ENCODE peak calls at places on chromosomes 13 and 19, in four cellular contexts. Z is body of pancreas, U is progenitor cell of endocrine pancreas, M is WERI-Rb-1. B is an unnamed sample.

GRCh38 chr19:23913931-23914330 is 755 bp upstream of the ZNF726 start:
- DNase-seq in Z (no peak), U (no peak), M (no peak), B (no peak)

GRCh38 chr19:39436350-39436716 is 584 bp upstream of the RPS16 start:
- DNase-seq in Z (no peak), U (no peak), M (no peak), B (no peak)

GRCh38 chr13:113981201-113981605 is 7.3 kb upstream of the C13orf46 start:
- DNase-seq in Z (peak; percentile 90), U (no peak), M (no peak), B (no peak)

GRCh38 chr13:91133941-91134772 is 213.3 kb upstream of the MIR17HG start:
- DNase-seq in Z (peak; percentile 62), U (peak; percentile 17), M (peak; percentile 72), B (peak; percentile 47)

GRCh38 chr13:113820813-113821651 is 42.8 kb downstream of the GAS6 start:
- DNase-seq in Z (peak; percentile 30), U (no peak), M (no peak), B (peak; percentile 99)

GRCh38 chr13:46552888-46553520 is at the start of gene LRCH1:
- DNase-seq in Z (peak; percentile 89), U (peak; percentile 66), M (peak; percentile 96), B (peak; percentile 83)

GRCh38 chr13:75123428-75123827 is 358.5 kb downstream of the TBC1D4 start:
- DNase-seq in Z (no peak), U (no peak), M (no peak), B (no peak)

GRCh38 chr13:99959538-99960230 is 11.9 kb downstream of the ZIC5 start:
- DNase-seq in Z (no peak), U (no peak), M (no peak), B (no peak)

GRCh38 chr13:52399708-52400107 is 6.3 kb downstream of the THSD1 start:
- DNase-seq in Z (no peak), U (no peak), M (no peak), B (peak; percentile 13)
- TF ChIP-seq CTCF in Z (no peak), U (no peak), M (no peak), B (peak; percentile 45)

GRCh38 chr19:51327066-51327985 is 14.6 kb downstream of the VSIG10L start:
- DNase-seq in Z (peak; percentile 40), U (no peak), M (no peak), B (no peak)
- TF ChIP-seq CTCF in Z (no peak), U (peak; percentile 24), M (no peak), B (no peak)

GRCh38 chr19:30667746-30668145 is 295.6 kb downstream of the ZNF536 start:
- DNase-seq in Z (no peak), U (no peak), M (no peak), B (no peak)

GRCh38 chr19:30667227-30667626 is 295.0 kb downstream of the ZNF536 start:
- DNase-seq in Z (no peak), U (no peak), M (no peak), B (no peak)

GRCh38 chr19:30664358-30665058 is 292.3 kb downstream of the ZNF536 start:
- DNase-seq in Z (peak; percentile 91), U (no peak), M (peak; percentile 53), B (no peak)

GRCh38 chr19:30665449-30665848 is 293.3 kb downstream of the ZNF536 start:
- DNase-seq in Z (peak; percentile 71), U (no peak), M (no peak), B (no peak)

GRCh38 chr19:30666301-30666803 is 294.2 kb downstream of the ZNF536 start:
- DNase-seq in Z (peak; percentile 72), U (peak; percentile 60), M (peak; percentile 73), B (peak; percentile 10)
- TF ChIP-seq CTCF in Z (peak; percentile 91), U (peak; percentile 93), M (peak; percentile 79), B (peak; percentile 91)

DNA sequence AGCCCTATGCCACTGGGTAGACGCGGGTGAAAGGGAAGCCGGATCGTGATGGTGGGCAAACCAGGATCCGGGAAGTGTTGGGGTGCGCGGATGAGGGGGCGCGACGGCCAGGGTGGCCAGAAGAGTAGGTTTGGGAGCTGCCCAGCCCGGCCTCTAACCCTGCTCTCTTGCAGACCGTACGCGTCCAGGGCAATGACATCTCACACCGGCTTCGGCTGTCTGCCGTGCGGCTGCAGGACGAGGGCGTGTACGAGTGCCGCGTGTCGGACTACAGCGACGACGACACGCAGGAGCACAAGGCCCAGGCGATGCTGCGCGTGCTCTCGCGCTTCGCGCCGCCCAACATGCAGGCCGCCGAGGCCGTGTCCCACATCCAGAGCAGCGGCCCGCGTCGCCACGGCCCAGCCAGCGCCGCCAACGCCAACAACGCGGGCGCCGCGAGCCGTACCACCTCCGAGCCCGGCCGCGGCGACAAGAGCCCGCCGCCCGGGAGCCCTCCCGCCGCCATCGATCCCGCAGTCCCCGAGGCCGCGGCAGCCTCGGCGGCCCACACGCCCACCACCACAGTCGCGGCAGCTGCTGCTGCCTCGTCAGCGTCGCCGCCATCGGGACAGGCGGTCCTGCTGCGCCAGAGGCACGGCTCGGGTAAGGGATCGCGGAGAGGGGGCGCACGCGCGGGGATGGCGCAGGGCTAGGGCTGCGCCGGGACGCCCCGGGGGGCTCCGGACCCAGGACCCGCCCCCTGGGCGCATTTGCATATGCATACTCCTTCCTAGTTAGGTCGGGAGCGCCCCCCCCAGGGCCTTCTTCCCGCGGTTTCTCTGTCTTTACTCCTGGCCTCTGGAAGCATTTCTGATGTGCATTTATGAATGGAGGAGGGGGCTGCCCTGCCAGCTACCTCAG is 4.1 kb downstream of the VSTM2B start:
- DNase-seq in Z (no peak), U (no peak), M (no peak), B (no peak)
- TF ChIP-seq CTCF in Z (no peak), U (no peak), M (no peak), B (no peak)

GRCh38 chr13:71851541-71851940 is 15.5 kb downstream of the DACH1 start:
- DNase-seq in Z (no peak), U (no peak), M (no peak), B (no peak)
- TF ChIP-seq CTCF in Z (no peak), U (no peak), M (no peak), B (no peak)

GRCh38 chr13:71695662-71696061 is 171.3 kb downstream of the DACH1 start:
- DNase-seq in Z (no peak), U (no peak), M (no peak), B (no peak)
- TF ChIP-seq CTCF in Z (no peak), U (no peak), M (no peak), B (no peak)

DNA sequence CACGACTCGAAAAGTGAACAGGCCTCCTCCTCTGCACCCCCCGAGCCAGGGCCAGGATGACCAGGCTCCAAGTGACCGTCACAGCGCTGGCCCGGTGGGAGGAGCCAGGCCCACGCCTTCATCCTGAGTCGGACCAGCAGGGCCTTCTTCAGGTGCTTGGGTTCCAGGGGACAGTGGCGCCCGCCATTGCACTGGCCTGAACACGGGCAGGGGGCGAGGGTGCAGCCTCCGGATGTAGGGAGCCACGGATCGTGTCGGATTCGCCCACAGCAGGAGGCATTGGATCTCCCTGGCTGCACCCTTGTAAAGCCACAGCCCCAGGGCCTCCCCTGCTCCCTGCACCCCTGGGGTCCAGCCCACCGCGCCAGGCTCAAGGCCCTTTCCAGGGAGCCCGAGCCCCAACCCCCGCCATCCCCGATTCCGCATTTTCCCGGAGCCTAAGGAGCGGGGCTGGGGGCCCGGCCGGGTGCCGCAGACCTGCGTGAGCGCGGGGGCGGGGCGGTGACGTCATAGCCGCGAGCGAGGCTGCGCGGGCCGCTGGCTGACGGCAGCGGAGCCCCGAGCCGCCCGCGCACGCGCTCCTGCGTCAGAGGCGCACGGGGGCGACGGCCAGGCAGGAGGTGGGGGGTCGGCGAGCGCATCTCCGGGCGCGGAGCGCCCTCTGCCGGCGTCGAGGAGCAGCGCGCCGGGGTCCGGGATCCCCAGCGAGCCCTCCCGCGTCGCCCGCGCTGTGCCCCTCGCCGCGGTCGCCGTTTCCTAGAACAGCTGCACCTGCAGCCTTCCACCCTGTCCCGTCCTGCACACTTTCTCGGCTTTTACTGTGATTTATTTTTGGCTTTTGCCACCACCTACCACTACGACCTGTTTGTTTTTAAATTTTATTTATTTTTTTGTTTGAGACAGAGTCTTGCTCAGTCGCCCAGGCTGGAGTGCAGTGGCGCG is 1.5 kb upstream of the ATP5F1D start:
- DNase-seq in Z (peak; percentile 88), U (peak; percentile 89), M (peak; percentile 91), B (peak; percentile 78)
- TF ChIP-seq CTCF in Z (peak; percentile 85), U (peak; percentile 98), M (peak; percentile 92), B (peak; percentile 97)

GRCh38 chr13:72782717-72783116 is 784 bp downstream of the PIBF1 start:
- DNase-seq in Z (no peak), U (no peak), M (no peak), B (peak; percentile 19)

GRCh38 chr13:72781461-72782439 is at the start of the genes DIS3 and PIBF1:
- DNase-seq in Z (peak; percentile 97), U (peak; percentile 93), M (peak; percentile 98), B (peak; percentile 99)
- TF ChIP-seq CTCF in Z (no peak), U (peak; percentile 25), M (no peak), B (peak; percentile 51)

B was measured in HFFc6.